ENCODE peak calls at places on chromosomes 11 and 22, in five cellular contexts. W, Y, O, B and Q are unnamed samples.
A peak's percentile ranks its signal among the peaks of the same experiment; 100 is the strongest.

GRCh38 chr11:86688398-86689179 is 16.2 kb upstream of the ME3 start:
- DNase-seq in W (no peak), Y (peak; percentile 49), O (peak; percentile 90), B (no peak), Q (no peak)

GRCh38 chr11:130906616-130907015 is 9.7 kb downstream of the SNX19 start:
- DNase-seq in W (no peak), Y (no peak), O (no peak), B (no peak), Q (no peak)

GRCh38 chr11:2433106-2433925 is 11.0 kb downstream of the TRPM5 start:
- DNase-seq in W (no peak), Y (no peak), O (no peak), B (no peak), Q (no peak)

GRCh38 chr11:125389339-125390166 is 106.5 kb downstream of the FEZ1 start:
- DNase-seq in W (no peak), Y (no peak), O (no peak), B (no peak), Q (no peak)

GRCh38 chr11:65422104-65422632 is 430 bp upstream of the NEAT1 start:
- DNase-seq in W (peak; percentile 96), Y (peak; percentile 92), O (peak; percentile 97), B (peak; percentile 92), Q (peak; percentile 94)

GRCh38 chr22:29787371-29787980 is 20.3 kb downstream of the UQCR10 start:
- DNase-seq in W (no peak), Y (no peak), O (no peak), B (no peak), Q (no peak)

GRCh38 chr11:8258771-8259170 is 4.9 kb downstream of the LMO1 start:
- DNase-seq in W (no peak), Y (peak; percentile 59), O (peak; percentile 52), B (no peak), Q (peak; percentile 46)

GRCh38 chr22:28750471-28750881 is 8.6 kb downstream of the HSCB start:
- DNase-seq in W (no peak), Y (no peak), O (peak; percentile 77), B (no peak), Q (no peak)

GRCh38 chr22:30309981-30310672 is 16.6 kb downstream of the TBC1D10A start:
- DNase-seq in W (no peak), Y (no peak), O (no peak), B (no peak), Q (no peak)

GRCh38 chr11:70358797-70359196 is 39.5 kb upstream of the CTTN start:
- DNase-seq in W (no peak), Y (no peak), O (no peak), B (no peak), Q (no peak)

GRCh38 chr22:16964366-16964765 is 43.7 kb downstream of the GAB4 start:
- DNase-seq in W (no peak), Y (no peak), O (no peak), B (no peak), Q (no peak)

GRCh38 chr11:19905280-19905853 is 192.7 kb downstream of the NAV2 start:
- DNase-seq in W (no peak), Y (peak; percentile 31), O (peak; percentile 48), B (no peak), Q (no peak)

GRCh38 chr22:21819183-21819770 is 48.2 kb downstream of the MAPK1 start:
- DNase-seq in W (no peak), Y (no peak), O (no peak), B (no peak), Q (no peak)

GRCh38 chr11:121524233-121524631 is 71.5 kb upstream of the SORL1-AS1 start:
- DNase-seq in W (no peak), Y (no peak), O (no peak), B (peak; percentile 39), Q (no peak)

GRCh38 chr11:45899086-45899447 is 8.0 kb downstream of the FREY1 start:
- DNase-seq in W (no peak), Y (no peak), O (no peak), B (no peak), Q (no peak)

GRCh38 chr11:106305458-106305857 is 228.0 kb downstream of the AASDHPPT start:
- DNase-seq in W (no peak), Y (no peak), O (no peak), B (no peak), Q (no peak)

GRCh38 chr11:58968251-58968711 is 29.0 kb downstream of the GLYATL1 start:
- DNase-seq in W (peak; percentile 12), Y (no peak), O (no peak), B (no peak), Q (no peak)

GRCh38 chr11:43920598-43921419 is 21.6 kb upstream of the C11orf96 start:
- DNase-seq in W (no peak), Y (peak; percentile 99), O (peak; percentile 99), B (no peak), Q (no peak)

GRCh38 chr11:8777907-8778767 is 95.5 kb downstream of the RPL27A start:
- DNase-seq in W (no peak), Y (no peak), O (peak; percentile 45), B (no peak), Q (no peak)

GRCh38 chr11:129965248-129965647 is 37.4 kb downstream of the PRDM10 start:
- DNase-seq in W (no peak), Y (no peak), O (no peak), B (no peak), Q (no peak)

GRCh38 chr11:123608371-123608770 is 46.1 kb downstream of the SCN3B start:
- DNase-seq in W (no peak), Y (no peak), O (no peak), B (no peak), Q (no peak)

GRCh38 chr11:126155402-126156187 is 55.9 kb downstream of the RPUSD4 start:
- DNase-seq in W (no peak), Y (no peak), O (no peak), B (no peak), Q (no peak)

GRCh38 chr11:12746593-12747097 is 72.4 kb downstream of the TEAD1 start:
- DNase-seq in W (peak; percentile 55), Y (no peak), O (peak; percentile 90), B (no peak), Q (no peak)

GRCh38 chr22:23556026-23556620 is 24.0 kb downstream of the IGLL1 start:
- DNase-seq in W (no peak), Y (no peak), O (no peak), B (no peak), Q (no peak)

GRCh38 chr11:109970516-109971183 is 122.5 kb upstream of the ZC3H12C start:
- DNase-seq in W (no peak), Y (no peak), O (no peak), B (no peak), Q (no peak)

GRCh38 chr22:25067851-25068421 is 115.4 kb downstream of the KIAA1671 start:
- DNase-seq in W (no peak), Y (no peak), O (no peak), B (peak; percentile 39), Q (no peak)

GRCh38 chr22:44726439-44726838 is 24.4 kb downstream of the PRR5 start:
- DNase-seq in W (no peak), Y (no peak), O (no peak), B (no peak), Q (no peak)

GRCh38 chr11:102241026-102241425 is 76.3 kb upstream of the BIRC3 start:
- DNase-seq in W (no peak), Y (no peak), O (peak; percentile 32), B (no peak), Q (no peak)

GRCh38 chr11:35746356-35747153 is 84.0 kb downstream of the TRIM44 start:
- DNase-seq in W (no peak), Y (peak; percentile 21), O (peak; percentile 11), B (no peak), Q (no peak)